ENCODE peak calls at places on chromosomes 6 and 20, in seven cellular contexts. One of them, this sample, is unnamed.

GRCh38 chr6:74671558-74672025 is 534.3 kb downstream of the COL12A1 start:
- DNase-seq in aorta: no peak
- DNase-seq in germinal center: no peak
- DNase-seq in effector CD4-positive, alpha-beta T cell: no peak
- DNase-seq in neural crest cell: no peak
- DNase-seq in NCI-H2107: no peak
- DNase-seq in HTR-8/SVneo: no peak
- DNase-seq in this sample: no peak

GRCh38 chr6:108804976-108805375 is 43.2 kb upstream of the ARMC2 start:
- DNase-seq in HTR-8/SVneo: no peak
- DNase-seq in effector CD4-positive, alpha-beta T cell: no peak
- DNase-seq in aorta: no peak
- DNase-seq in NCI-H2107: no peak
- DNase-seq in germinal center: no peak
- DNase-seq in neural crest cell: no peak
- DNase-seq in this sample: no peak

GRCh38 chr6:22883061-22883717 is 313.8 kb downstream of the HDGFL1 start:
- DNase-seq in aorta: no peak
- DNase-seq in effector CD4-positive, alpha-beta T cell: no peak
- DNase-seq in germinal center: no peak
- DNase-seq in HTR-8/SVneo: no peak
- DNase-seq in NCI-H2107: no peak
- DNase-seq in neural crest cell: no peak
- DNase-seq in this sample: no peak

GRCh38 chr20:62461834-62462233 is 14.0 kb downstream of the GATA5 start:
- DNase-seq in NCI-H2107: no peak
- DNase-seq in effector CD4-positive, alpha-beta T cell: no peak
- DNase-seq in aorta: no peak
- DNase-seq in HTR-8/SVneo: no peak
- DNase-seq in neural crest cell: no peak
- DNase-seq in germinal center: no peak
- DNase-seq in this sample: no peak

GRCh38 chr20:62010551-62011402 is 54.9 kb downstream of the TAF4 start:
- DNase-seq in effector CD4-positive, alpha-beta T cell: peak; percentile 63
- DNase-seq in aorta: no peak
- DNase-seq in germinal center: peak; percentile 72
- DNase-seq in HTR-8/SVneo: peak; percentile 94
- DNase-seq in neural crest cell: peak; percentile 47
- DNase-seq in NCI-H2107: no peak
- DNase-seq in this sample: peak; percentile 32

GRCh38 chr6:150698421-150698820 is 98.7 kb downstream of the PLEKHG1 start:
- DNase-seq in HTR-8/SVneo: no peak
- DNase-seq in effector CD4-positive, alpha-beta T cell: no peak
- DNase-seq in germinal center: no peak
- DNase-seq in aorta: no peak
- DNase-seq in neural crest cell: no peak
- DNase-seq in NCI-H2107: no peak
- DNase-seq in this sample: no peak

GRCh38 chr6:72657391-72657790 is 35.5 kb downstream of the KCNQ5 start:
- DNase-seq in neural crest cell: no peak
- DNase-seq in NCI-H2107: no peak
- DNase-seq in effector CD4-positive, alpha-beta T cell: no peak
- DNase-seq in HTR-8/SVneo: no peak
- DNase-seq in aorta: no peak
- DNase-seq in germinal center: no peak
- DNase-seq in this sample: no peak

GRCh38 chr6:152301021-152301805 is 335.9 kb downstream of the SYNE1 start:
- DNase-seq in aorta: no peak
- DNase-seq in neural crest cell: no peak
- DNase-seq in effector CD4-positive, alpha-beta T cell: no peak
- DNase-seq in NCI-H2107: no peak
- DNase-seq in HTR-8/SVneo: no peak
- DNase-seq in germinal center: no peak
- DNase-seq in this sample: no peak

GRCh38 chr20:17822039-17822438 is 122.3 kb downstream of the BANF2 start:
- DNase-seq in effector CD4-positive, alpha-beta T cell: no peak
- DNase-seq in neural crest cell: no peak
- DNase-seq in HTR-8/SVneo: no peak
- DNase-seq in aorta: no peak
- DNase-seq in NCI-H2107: no peak
- DNase-seq in germinal center: no peak
- DNase-seq in this sample: no peak

GRCh38 chr20:15604406-15604805 is 968.8 kb downstream of the KIF16B start:
- DNase-seq in HTR-8/SVneo: no peak
- DNase-seq in neural crest cell: no peak
- DNase-seq in effector CD4-positive, alpha-beta T cell: no peak
- DNase-seq in germinal center: no peak
- DNase-seq in aorta: no peak
- DNase-seq in NCI-H2107: no peak
- DNase-seq in this sample: no peak

GRCh38 chr6:160067564-160067963 is 54.1 kb upstream of the SLC22A1 start:
- DNase-seq in germinal center: no peak
- DNase-seq in HTR-8/SVneo: no peak
- DNase-seq in NCI-H2107: no peak
- DNase-seq in effector CD4-positive, alpha-beta T cell: no peak
- DNase-seq in neural crest cell: no peak
- DNase-seq in aorta: no peak
- DNase-seq in this sample: no peak

GRCh38 chr20:19975901-19976300 is 41.3 kb upstream of the NAA20 start:
- DNase-seq in NCI-H2107: no peak
- DNase-seq in neural crest cell: no peak
- DNase-seq in effector CD4-positive, alpha-beta T cell: no peak
- DNase-seq in aorta: no peak
- DNase-seq in HTR-8/SVneo: no peak
- DNase-seq in germinal center: no peak
- DNase-seq in this sample: no peak